ENCODE peak calls at places on chromosomes 7 and 10, in nine cellular contexts. M, O, J, H, T, L, E, Y and B are unnamed samples.

GRCh38 chr7:36075561-36075960 is 77.5 kb upstream of the EEPD1 start:
- DNase-seq in M (no peak), O (no peak), J (no peak), H (no peak), T (no peak), L (no peak), E (no peak), Y (no peak), B (no peak)

GRCh38 chr7:142697270-142697669 is 52.0 kb upstream of the PRSS1 start:
- DNase-seq in M (no peak), O (no peak), J (no peak), H (no peak), T (no peak), L (no peak), E (no peak), Y (no peak), B (no peak)

GRCh38 chr7:147071536-147071935 is 954.9 kb downstream of the CNTNAP2 start:
- DNase-seq in M (no peak), O (no peak), J (no peak), H (no peak), T (no peak), L (no peak), E (no peak), Y (no peak), B (no peak)

GRCh38 chr7:106542550-106543220 is 118.3 kb downstream of the CCDC71L start:
- DNase-seq in M (peak; percentile 42), O (peak; percentile 88), J (peak; percentile 33), H (peak; percentile 90), T (peak; percentile 78), L (peak; percentile 75), E (peak; percentile 85), Y (peak; percentile 73), B (peak; percentile 77)

GRCh38 chr7:121107923-121108498 is 119.5 kb downstream of the CPED1 start:
- DNase-seq in M (peak; percentile 55), O (peak; percentile 54), J (no peak), H (peak; percentile 79), T (peak; percentile 52), L (peak; percentile 56), E (peak; percentile 87), Y (no peak), B (peak; percentile 68)

GRCh38 chr10:117320050-117320665 is 55.1 kb downstream of the PDZD8 start:
- DNase-seq in M (no peak), O (peak; percentile 29), J (no peak), H (peak; percentile 42), T (no peak), L (peak; percentile 35), E (peak; percentile 42), Y (no peak), B (no peak)

GRCh38 chr10:110625951-110626855 is 17.9 kb upstream of the RBM20 start:
- DNase-seq in M (no peak), O (no peak), J (no peak), H (no peak), T (no peak), L (no peak), E (no peak), Y (no peak), B (no peak)

GRCh38 chr7:33686001-33686591 is 219.2 kb upstream of the BMPER start:
- DNase-seq in M (no peak), O (no peak), J (no peak), H (no peak), T (no peak), L (peak; percentile 4), E (no peak), Y (no peak), B (no peak)

GRCh38 chr10:31186225-31187010 is 132.6 kb upstream of the ZEB1 start:
- DNase-seq in M (no peak), O (no peak), J (no peak), H (peak; percentile 40), T (no peak), L (no peak), E (no peak), Y (no peak), B (no peak)

GRCh38 chr7:1851731-1852531 is 181.9 kb downstream of the ELFN1 start:
- DNase-seq in M (no peak), O (no peak), J (no peak), H (no peak), T (no peak), L (no peak), E (no peak), Y (no peak), B (no peak)

GRCh38 chr7:106010331-106010730 is 47.3 kb downstream of the CDHR3 start:
- DNase-seq in M (no peak), O (no peak), J (no peak), H (peak; percentile 8), T (no peak), L (no peak), E (no peak), Y (no peak), B (no peak)

GRCh38 chr10:62691331-62691730 is 113.2 kb upstream of the ADO start:
- DNase-seq in M (no peak), O (no peak), J (no peak), H (no peak), T (no peak), L (no peak), E (no peak), Y (no peak), B (no peak)

GRCh38 chr7:25619963-25620799 is 391.9 kb upstream of the NPVF start:
- DNase-seq in M (no peak), O (no peak), J (no peak), H (no peak), T (no peak), L (no peak), E (no peak), Y (peak; percentile 38), B (no peak)

GRCh38 chr10:93992400-93993030 is 1.2 kb upstream of the PLCE1 start:
- DNase-seq in M (no peak), O (no peak), J (no peak), H (peak; percentile 50), T (no peak), L (peak; percentile 55), E (peak; percentile 22), Y (no peak), B (no peak)

GRCh38 chr10:18665815-18666558 is 6.8 kb downstream of the ARL5B start:
- DNase-seq in M (no peak), O (no peak), J (no peak), H (peak; percentile 60), T (no peak), L (no peak), E (peak; percentile 63), Y (no peak), B (no peak)

GRCh38 chr7:108611268-108611667 is 41.6 kb downstream of the DNAJB9 start:
- DNase-seq in M (no peak), O (no peak), J (no peak), H (no peak), T (no peak), L (no peak), E (peak; percentile 59), Y (no peak), B (no peak)

DNA sequence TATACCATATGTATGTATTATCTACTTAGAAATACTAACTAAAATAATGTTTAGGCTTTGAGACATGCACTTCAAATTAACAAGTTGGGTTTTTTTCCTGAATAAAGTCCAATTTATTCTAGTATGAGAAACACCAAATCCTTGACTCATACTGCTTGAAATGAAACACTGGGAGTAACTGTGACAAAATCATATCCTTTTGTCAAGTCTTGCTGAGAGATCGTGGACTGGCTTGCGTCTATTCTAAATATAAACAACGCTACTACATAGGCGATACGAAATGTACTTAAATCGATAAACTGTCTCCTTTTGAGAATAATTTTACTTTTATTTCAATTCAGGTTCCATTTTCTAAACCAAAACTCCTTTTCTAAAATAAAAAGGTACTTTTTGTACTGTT is 16.3 kb downstream of the SMURF1 start:
- DNase-seq in M (no peak), O (no peak), J (no peak), H (no peak), T (no peak), L (no peak), E (peak; percentile 10), Y (no peak), B (no peak)
- H3K4me3 ChIP-seq in M (no peak overlapping the region), O (no peak overlapping the region), J (no peak overlapping the region), H (no peak overlapping the region), T (no peak overlapping the region), L (no peak overlapping the region), E (no peak overlapping the region), Y (no peak overlapping the region), B (no peak overlapping the region)

GRCh38 chr10:86363184-86363832 is 3.3 kb downstream of the GRID1 start:
- DNase-seq in M (no peak), O (no peak), J (no peak), H (no peak), T (no peak), L (peak; percentile 58), E (no peak), Y (no peak), B (no peak)
- TF ChIP-seq CTCF in M (no peak), O (peak; percentile 12), J (peak; percentile 51), H (peak; percentile 18), T (no peak), L (peak; percentile 58), E (no peak), Y (no peak), B (no peak)

DNA sequence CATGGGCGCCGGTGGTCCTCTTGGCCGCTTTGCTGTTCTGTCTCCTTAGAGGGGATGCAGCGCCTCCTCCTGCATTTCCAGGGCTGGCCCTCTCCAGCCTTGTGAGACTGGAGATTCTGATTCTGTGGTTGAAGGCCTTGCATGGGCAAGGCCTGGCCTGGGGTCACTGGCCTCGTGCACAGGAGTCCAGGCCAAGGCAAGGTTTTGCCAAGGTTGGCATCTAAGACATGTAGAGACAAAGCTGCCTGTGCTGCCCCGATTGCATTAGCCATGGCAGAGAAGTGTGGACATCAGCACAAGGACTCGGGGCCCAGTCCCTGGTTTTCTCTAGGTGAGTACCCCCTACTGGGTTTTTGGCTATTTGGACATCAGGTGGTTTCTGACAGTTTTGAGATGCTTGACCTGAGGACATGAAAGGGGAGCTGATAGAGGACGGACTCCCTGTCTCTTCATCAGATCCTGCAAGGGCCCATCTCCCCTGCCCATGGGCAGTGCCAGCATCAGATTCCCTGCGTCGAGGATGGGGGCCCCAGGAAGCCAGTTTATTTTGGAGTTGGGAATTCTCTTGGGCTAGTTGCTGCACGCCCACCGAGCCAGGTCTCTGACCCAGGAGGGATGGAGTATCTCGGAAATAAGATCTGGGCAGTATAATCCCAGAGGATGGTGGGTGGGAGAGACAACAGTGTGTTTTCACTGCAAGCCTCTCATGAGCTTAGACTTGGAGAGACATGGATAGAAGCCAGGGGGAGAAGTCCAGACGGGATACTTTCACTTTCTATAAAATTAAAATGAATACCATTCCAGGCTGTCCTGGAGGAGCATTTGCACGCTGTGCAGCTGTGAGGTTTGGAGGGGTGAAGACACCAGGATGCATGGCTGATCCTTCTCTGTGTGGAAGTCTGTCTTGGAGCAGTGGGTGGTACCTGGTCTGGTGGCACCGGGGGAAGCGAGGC is 25.6 kb downstream of the DOCK1 start:
- DNase-seq in M (no peak), O (no peak), J (no peak), H (peak; percentile 45), T (no peak), L (no peak), E (no peak), Y (no peak), B (no peak)
- H3K4me3 ChIP-seq in M (no peak overlapping the region), O (no peak overlapping the region), J (no peak overlapping the region), H (no peak overlapping the region), T (no peak overlapping the region), L (no peak overlapping the region), E (no peak overlapping the region), Y (no peak overlapping the region), B (no peak overlapping the region)

DNA sequence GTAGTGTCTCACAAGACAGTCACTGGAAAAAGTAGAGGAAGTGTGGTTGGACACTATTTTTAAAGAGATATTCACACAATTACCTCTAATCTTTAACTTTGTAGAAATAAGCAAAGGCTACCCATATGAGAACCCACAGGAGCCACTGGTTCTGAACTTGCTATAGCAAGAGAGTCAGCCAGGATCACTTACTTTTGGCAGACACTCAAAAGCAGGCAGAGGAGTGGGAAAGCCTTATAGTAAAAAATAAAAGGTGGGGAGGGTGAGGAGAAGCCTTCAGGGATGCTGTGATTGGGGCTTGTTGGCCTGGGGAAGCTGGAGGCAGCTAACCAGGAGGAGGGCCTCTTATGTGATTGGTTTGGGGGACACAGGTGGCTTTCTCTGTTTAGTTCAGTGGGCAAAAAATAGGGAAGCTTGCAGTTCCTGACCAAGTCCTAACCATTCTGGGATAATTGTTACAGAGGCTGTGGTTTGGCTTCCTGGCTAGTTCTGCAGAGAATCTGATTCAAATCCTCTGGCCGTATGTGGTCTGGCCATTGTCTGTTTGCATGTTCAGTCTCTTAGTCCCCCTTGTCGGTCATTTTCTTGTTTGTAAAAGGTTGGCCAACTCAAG is 4.9 kb upstream of the CSGALNACT2 start:
- DNase-seq in M (no peak), O (no peak), J (no peak), H (no peak), T (no peak), L (no peak), E (no peak), Y (no peak), B (no peak)
- TF ChIP-seq CTCF in M (no peak), O (no peak), J (no peak), H (no peak), T (no peak), L (no peak), E (no peak), Y (no peak), B (no peak)